ENCODE peak calls at places on chromosome 13, in four cellular contexts. R is type B pancreatic cell; T is CD8-positive, alpha-beta memory T cell; Y is CD4-positive, alpha-beta T cell. P is an unnamed sample.

GRCh38 chr13:26021956-26022355 is 29.9 kb downstream of the SHISA2 start:
- DNase-seq in T (no peak), R (no peak), Y (no peak), P (no peak)

GRCh38 chr13:113143466-113144254 is 14.8 kb upstream of the PROZ start:
- DNase-seq in T (no peak), R (peak), Y (no peak), P (no peak)

GRCh38 chr13:48542581-48543341 is 9.9 kb upstream of the RCBTB2 start:
- DNase-seq in T (no peak), R (no peak), Y (no peak), P (no peak)

GRCh38 chr13:103104340-103104739 is 38.1 kb upstream of the SLC10A2 start:
- DNase-seq in Y (no peak), T (no peak), R (no peak), P (no peak)

GRCh38 chr13:35810286-35810685 is 320.9 kb downstream of the DCLK1 start:
- DNase-seq in R (no peak), Y (no peak), T (no peak), P (no peak)

GRCh38 chr13:43132228-43132627 is 108.8 kb downstream of the DNAJC15 start:
- DNase-seq in R (no peak), Y (no peak), T (no peak), P (no peak)

GRCh38 chr13:47680752-47681151 is 320.3 kb downstream of the SUCLA2 start:
- DNase-seq in Y (no peak), T (no peak), R (no peak), P (no peak)

GRCh38 chr13:20607015-20607414 is 40.1 kb downstream of the IFT88 start:
- DNase-seq in R (no peak), T (no peak), Y (no peak), P (no peak)

GRCh38 chr13:36131215-36131930 is at the start of gene DCLK1:
- DNase-seq in R (peak), T (no peak), Y (no peak), P (no peak)

GRCh38 chr13:102323012-102323411 is 78.8 kb downstream of the FGF14 start:
- DNase-seq in T (no peak), Y (no peak), R (no peak), P (no peak)

GRCh38 chr13:74191036-74191809 is 57.0 kb upstream of the KLF12 start:
- DNase-seq in R (no peak), Y (no peak), T (no peak), P (peak)

GRCh38 chr13:30708541-30708940 is 26.8 kb upstream of the ALOX5AP start:
- DNase-seq in R (no peak), T (no peak), Y (no peak), P (no peak)

GRCh38 chr13:48595330-48596127 is 58.2 kb upstream of the CYSLTR2 start:
- DNase-seq in Y (peak), R (no peak), T (peak), P (no peak)

GRCh38 chr13:26719356-26719945 is 41.1 kb downstream of the GPR12 start:
- DNase-seq in Y (no peak), R (no peak), T (no peak), P (no peak)

GRCh38 chr13:107250626-107251025 is 682.7 kb upstream of the ARGLU1 start:
- DNase-seq in R (no peak), T (no peak), Y (no peak), P (no peak)

GRCh38 chr13:112968380-112968909 is 569 bp upstream of the MCF2L start:
- DNase-seq in T (peak), Y (peak), R (no peak), P (peak)

GRCh38 chr13:78601124-78601885 is 2.0 kb downstream of the POU4F1 start:
- DNase-seq in R (no peak), T (no peak), Y (no peak), P (no peak)

GRCh38 chr13:86633346-86633745 is 834.1 kb upstream of the SLITRK6 start:
- DNase-seq in Y (no peak), T (no peak), R (no peak), P (no peak)

GRCh38 chr13:93776936-93777335 is 550.3 kb downstream of the GPC6 start:
- DNase-seq in Y (no peak), T (no peak), R (no peak), P (no peak)

GRCh38 chr13:28475916-28476725 is 18.8 kb downstream of the FLT1 start:
- DNase-seq in Y (no peak), T (no peak), R (no peak), P (no peak)

GRCh38 chr13:50386527-50387123 is 371.4 kb downstream of the KCNRG start:
- DNase-seq in T (no peak), Y (no peak), R (no peak), P (no peak)

GRCh38 chr13:75318138-75318833 is 163.7 kb downstream of the TBC1D4 start:
- DNase-seq in Y (no peak), R (no peak), T (no peak), P (no peak)

GRCh38 chr13:107650081-107650701 is 565.1 kb downstream of the LIG4 start:
- DNase-seq in T (no peak), Y (no peak), R (peak), P (no peak)

GRCh38 chr13:23715762-23716235 is 145.6 kb downstream of the TNFRSF19 start:
- DNase-seq in Y (no peak), T (no peak), R (no peak), P (no peak)

GRCh38 chr13:92677571-92677970 is 549.0 kb upstream of the GPC6 start:
- DNase-seq in T (no peak), R (no peak), Y (no peak), P (no peak)

GRCh38 chr13:108494991-108495661 is 134.3 kb upstream of the MYO16 start:
- DNase-seq in T (no peak), R (no peak), Y (no peak), P (no peak)

GRCh38 chr13:113564331-113565023 is 20.1 kb upstream of the TFDP1 start:
- DNase-seq in T (no peak), R (peak), Y (no peak), P (no peak)